ENCODE peak calls at places on chromosomes 7 and 10, in five cellular contexts. V, M, A, L and B are unnamed samples.

GRCh38 chr7:148622887-148623585 is 32.5 kb downstream of the C7orf33 start:
- DNase-seq in V (no peak), M (no peak), A (no peak), L (no peak), B (no peak)

GRCh38 chr7:13279854-13280435 is 592.5 kb downstream of the ARL4A start:
- DNase-seq in V (no peak), M (no peak), A (no peak), L (no peak), B (no peak)

GRCh38 chr7:102994567-102994966 is 80.0 kb downstream of the FBXL13 start:
- DNase-seq in V (no peak), M (no peak), A (no peak), L (no peak), B (no peak)

GRCh38 chr7:25098096-25099046 is 26.7 kb downstream of the CYCS start:
- DNase-seq in V (peak; percentile 83), M (no peak), A (peak; percentile 43), L (peak; percentile 31), B (peak; percentile 39)

GRCh38 chr10:43202224-43202656 is 64.0 kb downstream of the CSGALNACT2 start:
- DNase-seq in V (no peak), M (no peak), A (no peak), L (no peak), B (peak; percentile 61)

GRCh38 chr10:13658864-13659685 is 72.3 kb downstream of the PRPF18 start:
- DNase-seq in V (no peak), M (no peak), A (no peak), L (no peak), B (no peak)

GRCh38 chr7:127119517-127119916 is 133.2 kb downstream of the GRM8 start:
- DNase-seq in V (no peak), M (no peak), A (no peak), L (no peak), B (no peak)

GRCh38 chr10:70357447-70358035 is 24.9 kb downstream of the LRRC20 start:
- DNase-seq in V (no peak), M (no peak), A (no peak), L (no peak), B (no peak)

GRCh38 chr10:21161090-21161625 is 264.0 kb upstream of the NEBL start:
- DNase-seq in V (no peak), M (no peak), A (no peak), L (no peak), B (no peak)

GRCh38 chr7:18206331-18206730 is 178.7 kb upstream of the PRPS1L1 start:
- DNase-seq in V (no peak), M (no peak), A (no peak), L (no peak), B (no peak)

GRCh38 chr10:110647136-110647430 is 2.9 kb downstream of the RBM20 start:
- DNase-seq in V (no peak), M (no peak), A (no peak), L (no peak), B (no peak)

GRCh38 chr7:47771990-47772360 is 176.3 kb downstream of the PKD1L1 start:
- DNase-seq in V (no peak), M (no peak), A (no peak), L (no peak), B (no peak)

GRCh38 chr10:109374215-109374614 is 549.1 kb downstream of the XPNPEP1 start:
- DNase-seq in V (no peak), M (no peak), A (no peak), L (peak; percentile 76), B (no peak)

GRCh38 chr7:74283858-74284447 is 5.3 kb upstream of the CLIP2 start:
- DNase-seq in V (no peak), M (no peak), A (no peak), L (no peak), B (no peak)

GRCh38 chr10:49283491-49283890 is 15.5 kb upstream of the C10orf71 start:
- DNase-seq in V (no peak), M (no peak), A (no peak), L (no peak), B (no peak)

GRCh38 chr10:62377026-62377415 is 2.9 kb downstream of the ZNF365 start:
- DNase-seq in V (no peak), M (no peak), A (no peak), L (no peak), B (no peak)

GRCh38 chr10:33421789-33422188 is 87.3 kb upstream of the NRP1 start:
- DNase-seq in V (peak; percentile 13), M (no peak), A (no peak), L (peak; percentile 68), B (no peak)

GRCh38 chr10:72095195-72095594 is 6.8 kb upstream of the SPOCK2 start:
- DNase-seq in V (no peak), M (no peak), A (no peak), L (no peak), B (no peak)

GRCh38 chr7:122413339-122413738 is 108.8 kb upstream of the FEZF1 start:
- DNase-seq in V (no peak), M (no peak), A (no peak), L (no peak), B (no peak)

GRCh38 chr7:18250133-18250532 is 222.5 kb upstream of the PRPS1L1 start:
- DNase-seq in V (no peak), M (no peak), A (no peak), L (no peak), B (no peak)

GRCh38 chr10:120782336-120782735 is 68.8 kb upstream of the WDR11 start:
- DNase-seq in V (no peak), M (no peak), A (no peak), L (no peak), B (no peak)

GRCh38 chr7:157158400-157158799 is 19.7 kb downstream of the UBE3C start:
- DNase-seq in V (no peak), M (no peak), A (no peak), L (peak; percentile 37), B (no peak)

GRCh38 chr7:52009195-52009594 is 692.6 kb upstream of the COBL start:
- DNase-seq in V (no peak), M (no peak), A (no peak), L (no peak), B (no peak)

GRCh38 chr10:103761075-103761920 is 94.1 kb downstream of the SH3PXD2A start:
- DNase-seq in V (no peak), M (no peak), A (no peak), L (peak; percentile 48), B (no peak)
- H3K4me1 ChIP-seq in V (peaks cover 91% of the 10 kb centered on the region), M (peaks cover 95% of the 10 kb centered on the region), A (no peaks in the 10 kb centered on the region), L (peaks cover 97% of the 10 kb centered on the region), B (peaks cover 31% of the 10 kb centered on the region)

GRCh38 chr7:133167300-133167699 is 85.4 kb upstream of the CHCHD3 start:
- DNase-seq in V (no peak), M (no peak), A (no peak), L (no peak), B (no peak)

GRCh38 chr7:133165001-133165400 is 83.1 kb upstream of the CHCHD3 start:
- DNase-seq in V (no peak), M (no peak), A (no peak), L (no peak), B (no peak)

GRCh38 chr7:133164444-133164843 is 82.6 kb upstream of the CHCHD3 start:
- DNase-seq in V (no peak), M (no peak), A (no peak), L (no peak), B (no peak)
- TF ChIP-seq CTCF in V (no peak), M (no peak), A (no peak), L (no peak), B (no peak)

DNA sequence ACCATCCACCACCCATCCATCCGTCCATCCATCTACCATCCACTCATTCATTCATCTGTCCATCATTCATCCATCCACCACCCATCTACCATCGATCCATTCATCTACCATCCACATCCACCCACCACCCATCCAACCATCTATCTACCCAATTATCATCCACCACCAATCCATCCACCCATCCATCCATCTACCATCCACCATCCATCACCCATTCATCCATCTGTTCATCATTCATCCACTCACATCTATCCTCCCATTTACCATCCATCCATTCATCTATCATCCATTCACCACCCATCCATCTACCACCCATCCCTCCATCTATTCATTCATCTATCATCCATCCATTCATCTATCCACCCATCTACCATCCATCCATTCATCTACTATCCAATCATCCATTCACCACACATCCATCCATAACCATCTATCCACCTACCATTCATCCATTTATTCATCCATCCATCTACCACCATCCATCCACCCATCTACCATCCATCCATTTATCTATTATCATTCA is 188.8 kb downstream of the JCAD start:
- DNase-seq in V (no peak), M (no peak), A (no peak), L (no peak), B (no peak)
- H3K4me1 ChIP-seq in V (no peaks in the 10 kb centered on the region), M (peaks cover 5% of the 10 kb centered on the region), A (no peaks in the 10 kb centered on the region), L (peaks cover 4% of the 10 kb centered on the region), B (no peaks in the 10 kb centered on the region)

DNA sequence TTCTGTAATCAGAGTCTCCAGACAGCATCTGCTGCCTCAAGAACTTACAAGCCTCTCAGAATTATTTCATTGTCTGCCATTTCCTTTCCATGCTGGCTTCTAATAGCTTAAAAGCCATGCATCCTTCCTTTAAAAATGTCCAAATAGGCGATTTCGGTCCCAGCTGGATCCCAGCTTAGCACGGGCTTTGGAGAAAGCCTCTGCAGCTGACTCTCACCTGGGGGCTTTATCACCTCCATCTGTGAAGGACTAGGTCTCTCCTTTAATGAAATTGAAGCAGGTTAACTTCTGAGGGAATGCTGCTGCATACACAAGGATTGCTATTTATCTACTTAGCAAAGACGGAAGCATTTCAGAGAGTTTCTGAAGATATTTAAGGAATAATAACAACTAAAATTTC is 48.1 kb downstream of the MALRD1 start:
- DNase-seq in V (no peak), M (no peak), A (no peak), L (no peak), B (no peak)
- TF ChIP-seq CTCF in V (no peak), M (no peak), A (no peak), L (no peak), B (no peak)

GRCh38 chr7:30468041-30468440 is 10.5 kb downstream of the NOD1 start:
- DNase-seq in V (no peak), M (no peak), A (no peak), L (no peak), B (no peak)
- H3K4me1 ChIP-seq in V (peaks cover 80% of the 10 kb centered on the region), M (peaks cover 13% of the 10 kb centered on the region), A (peaks cover 5% of the 10 kb centered on the region), L (peaks cover 18% of the 10 kb centered on the region), B (peaks cover 44% of the 10 kb centered on the region)

DNA sequence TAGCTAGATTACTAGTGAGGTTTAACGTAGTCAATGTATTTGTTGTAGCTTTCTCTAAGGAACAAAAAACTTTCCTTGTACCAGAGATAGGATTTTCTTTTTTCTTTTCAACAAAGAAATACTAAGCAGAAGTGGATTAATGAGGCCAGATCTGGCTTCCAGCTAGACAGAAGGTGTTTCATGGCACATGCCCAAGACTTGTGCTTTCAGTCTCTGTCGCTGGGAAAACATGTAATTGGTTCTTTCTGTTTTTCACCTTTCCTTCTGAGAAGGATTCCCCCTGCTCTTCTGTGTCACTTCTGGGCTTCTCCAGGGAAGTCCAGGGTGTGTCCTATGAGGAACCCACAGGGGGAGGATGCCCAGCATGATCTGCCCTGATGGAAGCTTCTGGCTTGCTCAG is 492.2 kb downstream of the CCSER2 start:
- DNase-seq in V (no peak), M (no peak), A (no peak), L (peak; percentile 6), B (no peak)
- TF ChIP-seq CTCF in V (no peak), M (no peak), A (no peak), L (no peak), B (no peak)

GRCh38 chr7:3937564-3937963 is 636.5 kb downstream of the SDK1 start:
- DNase-seq in V (no peak), M (no peak), A (no peak), L (no peak), B (no peak)
- H3K4me1 ChIP-seq in V (no peaks in the 10 kb centered on the region), M (no peaks in the 10 kb centered on the region), A (no peaks in the 10 kb centered on the region), L (no peaks in the 10 kb centered on the region), B (no peaks in the 10 kb centered on the region)